ENCODE peak calls at places on chromosomes 1 and 21, in six cellular contexts. Q, D, S, P, H and N are unnamed samples.

GRCh38 chr1:228280961-228281591 is 73.2 kb downstream of the OBSCN start:
- DNase-seq in Q (no peak), D (no peak), S (no peak), P (no peak), H (no peak), N (no peak)

GRCh38 chr1:154733621-154734020 is 125.6 kb upstream of the ADAR start:
- DNase-seq in Q (no peak), D (no peak), S (no peak), P (no peak), H (no peak), N (no peak)

GRCh38 chr1:229507502-229507901 is 639 bp downstream of the NUP133 start:
- DNase-seq in Q (no peak), D (no peak), S (no peak), P (no peak), H (no peak), N (no peak)

GRCh38 chr1:29644812-29645211 is 408.5 kb downstream of the PTPRU start:
- DNase-seq in Q (no peak), D (no peak), S (no peak), P (no peak), H (no peak), N (no peak)

GRCh38 chr21:38838598-38839369 is 33.1 kb downstream of the ETS2 start:
- DNase-seq in Q (no peak), D (no peak), S (no peak), P (no peak), H (no peak), N (no peak)

GRCh38 chr1:185869590-185869989 is 135.4 kb downstream of the HMCN1 start:
- DNase-seq in Q (no peak), D (no peak), S (no peak), P (no peak), H (no peak), N (no peak)

GRCh38 chr1:36224537-36225297 is 474 bp downstream of the THRAP3 start:
- DNase-seq in Q (peak; percentile 86), D (no peak), S (no peak), P (peak; percentile 94), H (peak; percentile 88), N (peak; percentile 72)

GRCh38 chr1:51729156-51729823 is 112.4 kb downstream of the OSBPL9 start:
- DNase-seq in Q (peak; percentile 97), D (peak; percentile 76), S (peak; percentile 97), P (peak; percentile 95), H (peak; percentile 93), N (peak; percentile 92)

GRCh38 chr1:207752456-207753132 is 740 bp downstream of the CD46 start:
- DNase-seq in Q (no peak), D (no peak), S (peak; percentile 26), P (peak; percentile 81), H (peak; percentile 61), N (peak; percentile 39)

GRCh38 chr1:73782901-73783300 is 415.1 kb downstream of the LRRIQ3 start:
- DNase-seq in Q (no peak), D (no peak), S (no peak), P (no peak), H (no peak), N (no peak)

GRCh38 chr1:31931241-31932225 is 6.6 kb downstream of the PTP4A2 start:
- DNase-seq in Q (no peak), D (no peak), S (no peak), P (peak; percentile 25), H (no peak), N (no peak)

GRCh38 chr1:17752356-17752755 is 2.8 kb upstream of the ACTL8 start:
- DNase-seq in Q (no peak), D (no peak), S (no peak), P (no peak), H (no peak), N (no peak)

GRCh38 chr1:30928171-30928570 is 19.6 kb upstream of the SDC3 start:
- DNase-seq in Q (no peak), D (no peak), S (no peak), P (no peak), H (no peak), N (no peak)

GRCh38 chr21:35838987-35839763 is 221.2 kb downstream of the SETD4 start:
- DNase-seq in Q (no peak), D (no peak), S (no peak), P (no peak), H (no peak), N (no peak)

GRCh38 chr1:207002731-207003146 is 29.8 kb downstream of the C1orf116 start:
- DNase-seq in Q (no peak), D (no peak), S (no peak), P (no peak), H (no peak), N (no peak)

GRCh38 chr1:174008979-174009378 is 13.2 kb downstream of the RC3H1 start:
- DNase-seq in Q (no peak), D (no peak), S (no peak), P (no peak), H (no peak), N (no peak)

GRCh38 chr1:10643607-10644306 is 152.7 kb downstream of the CASZ1 start:
- DNase-seq in Q (no peak), D (no peak), S (no peak), P (peak; percentile 61), H (no peak), N (no peak)

GRCh38 chr1:159851386-159851785 is 11.1 kb downstream of the VSIG8 start:
- DNase-seq in Q (no peak), D (no peak), S (peak; percentile 21), P (no peak), H (no peak), N (no peak)

GRCh38 chr1:192610114-192610958 is 25.6 kb upstream of the RGS13 start:
- DNase-seq in Q (peak; percentile 24), D (no peak), S (peak; percentile 11), P (peak; percentile 63), H (no peak), N (no peak)

GRCh38 chr1:9426291-9426711 is 113.0 kb upstream of the SLC25A33 start:
- DNase-seq in Q (peak; percentile 86), D (no peak), S (peak; percentile 87), P (no peak), H (no peak), N (no peak)

GRCh38 chr1:93864175-93864574 is 14.8 kb downstream of the DNTTIP2 start:
- DNase-seq in Q (no peak), D (no peak), S (no peak), P (no peak), H (peak; percentile 27), N (no peak)

GRCh38 chr1:97903626-97904025 is 17.2 kb downstream of the DPYD start:
- DNase-seq in Q (no peak), D (no peak), S (no peak), P (no peak), H (no peak), N (no peak)

GRCh38 chr1:167928457-167928852 is 8.0 kb upstream of the DCAF6 start:
- DNase-seq in Q (no peak), D (no peak), S (no peak), P (no peak), H (no peak), N (no peak)

GRCh38 chr1:227948493-227949260 is 945 bp upstream of the WNT9A start:
- DNase-seq in Q (no peak), D (no peak), S (no peak), P (peak; percentile 41), H (peak; percentile 58), N (no peak)

GRCh38 chr21:33300701-33301631 is 23.8 kb upstream of the IFNAR1 start:
- DNase-seq in Q (peak; percentile 14), D (no peak), S (no peak), P (peak; percentile 72), H (no peak), N (peak; percentile 67)